ENCODE peak calls at places on chromosomes 13 and 19, in four cellular contexts. One of them, this sample, is unnamed.

GRCh38 chr13:112014857-112015256 is 52.1 kb upstream of the SOX1 start:
- DNase-seq in BJ: no peak
- DNase-seq in HEK293T: no peak
- DNase-seq in left ventricle myocardium superior: no peak
- DNase-seq in this sample: no peak

GRCh38 chr13:30739646-30740642 is 4.6 kb downstream of the ALOX5AP start:
- DNase-seq in BJ: no peak
- DNase-seq in HEK293T: no peak
- DNase-seq in left ventricle myocardium superior: no peak
- DNase-seq in this sample: no peak

GRCh38 chr19:46616631-46617322 is 8.1 kb downstream of the PTGIR start:
- DNase-seq in BJ: no peak
- DNase-seq in HEK293T: peak
- DNase-seq in left ventricle myocardium superior: peak
- DNase-seq in this sample: peak

GRCh38 chr13:97810152-97810551 is 143.3 kb upstream of the IPO5 start:
- DNase-seq in BJ: no peak
- DNase-seq in HEK293T: no peak
- DNase-seq in left ventricle myocardium superior: no peak
- DNase-seq in this sample: no peak

GRCh38 chr13:48249018-48249417 is 16.0 kb downstream of the ITM2B start:
- DNase-seq in BJ: no peak
- DNase-seq in HEK293T: no peak
- DNase-seq in left ventricle myocardium superior: no peak
- DNase-seq in this sample: no peak

GRCh38 chr19:11138659-11139526 is 16.7 kb downstream of the SPC24 start:
- DNase-seq in BJ: peak
- DNase-seq in HEK293T: no peak
- DNase-seq in left ventricle myocardium superior: peak
- DNase-seq in this sample: no peak

GRCh38 chr19:57870225-57870624 is 18.6 kb downstream of the ZNF814 start:
- DNase-seq in BJ: no peak
- DNase-seq in HEK293T: no peak
- DNase-seq in left ventricle myocardium superior: no peak
- DNase-seq in this sample: no peak

GRCh38 chr19:55578031-55578760 is 2.5 kb downstream of the ZNF579 start:
- DNase-seq in BJ: no peak
- DNase-seq in HEK293T: no peak
- DNase-seq in left ventricle myocardium superior: no peak
- DNase-seq in this sample: no peak

GRCh38 chr19:28497887-28498286 is 715.1 kb downstream of the UQCRFS1 start:
- DNase-seq in BJ: no peak
- DNase-seq in HEK293T: no peak
- DNase-seq in left ventricle myocardium superior: no peak
- DNase-seq in this sample: no peak

GRCh38 chr13:73754727-73755292 is 379.4 kb downstream of the KLF12 start:
- DNase-seq in BJ: no peak
- DNase-seq in HEK293T: peak
- DNase-seq in left ventricle myocardium superior: no peak
- DNase-seq in this sample: no peak

GRCh38 chr19:861756-862528 is 2.5 kb downstream of the CFD start:
- DNase-seq in BJ: no peak
- DNase-seq in HEK293T: peak
- DNase-seq in left ventricle myocardium superior: peak
- DNase-seq in this sample: no peak

GRCh38 chr13:20294497-20294896 is 62.4 kb upstream of the GJB6 start:
- DNase-seq in BJ: no peak
- DNase-seq in HEK293T: no peak
- DNase-seq in left ventricle myocardium superior: no peak
- DNase-seq in this sample: no peak

GRCh38 chr13:47822036-47822435 is 179.0 kb downstream of the SUCLA2 start:
- DNase-seq in BJ: no peak
- DNase-seq in HEK293T: no peak
- DNase-seq in left ventricle myocardium superior: no peak
- DNase-seq in this sample: no peak

GRCh38 chr19:1908364-1908678 is 3.1 kb downstream of the ADAT3 start:
- DNase-seq in BJ: no peak
- DNase-seq in HEK293T: no peak
- DNase-seq in left ventricle myocardium superior: no peak
- DNase-seq in this sample: no peak

GRCh38 chr13:35475131-35475959 is 1.1 kb downstream of the MAB21L1 start:
- DNase-seq in BJ: no peak
- DNase-seq in HEK293T: peak
- DNase-seq in left ventricle myocardium superior: peak
- DNase-seq in this sample: no peak

GRCh38 chr13:71306821-71307220 is 560.2 kb downstream of the DACH1 start:
- DNase-seq in BJ: no peak
- DNase-seq in HEK293T: no peak
- DNase-seq in left ventricle myocardium superior: no peak
- DNase-seq in this sample: no peak

GRCh38 chr13:35987572-35988513 is 143.3 kb downstream of the DCLK1 start:
- DNase-seq in BJ: no peak
- DNase-seq in HEK293T: no peak
- DNase-seq in left ventricle myocardium superior: no peak
- DNase-seq in this sample: no peak

GRCh38 chr13:33004454-33004853 is 11.8 kb upstream of the KL start:
- DNase-seq in BJ: no peak
- DNase-seq in HEK293T: no peak
- DNase-seq in left ventricle myocardium superior: peak
- DNase-seq in this sample: no peak

GRCh38 chr19:18364826-18365528 is 21.0 kb upstream of the GDF15 start:
- DNase-seq in BJ: peak
- DNase-seq in HEK293T: peak
- DNase-seq in left ventricle myocardium superior: peak
- DNase-seq in this sample: no peak

GRCh38 chr13:100630564-100630963 is 42.0 kb upstream of the GGACT start:
- DNase-seq in BJ: no peak
- DNase-seq in HEK293T: no peak
- DNase-seq in left ventricle myocardium superior: no peak
- DNase-seq in this sample: no peak

GRCh38 chr13:75481176-75482069 is 546 bp downstream of the TBC1D4 start:
- DNase-seq in BJ: no peak
- DNase-seq in HEK293T: peak
- DNase-seq in left ventricle myocardium superior: peak
- DNase-seq in this sample: no peak

GRCh38 chr13:102017248-102017647 is 384.6 kb downstream of the FGF14 start:
- DNase-seq in BJ: no peak
- DNase-seq in HEK293T: no peak
- DNase-seq in left ventricle myocardium superior: no peak
- DNase-seq in this sample: no peak

GRCh38 chr19:54478677-54479266 is 5.7 kb upstream of the CDC42EP5 start:
- DNase-seq in BJ: no peak
- DNase-seq in HEK293T: peak
- DNase-seq in left ventricle myocardium superior: no peak
- DNase-seq in this sample: no peak

GRCh38 chr13:42548731-42549554 is 25.0 kb upstream of the TNFSF11 start:
- DNase-seq in BJ: no peak
- DNase-seq in HEK293T: no peak
- DNase-seq in left ventricle myocardium superior: no peak
- DNase-seq in this sample: no peak

GRCh38 chr19:35733180-35734125 is 8.8 kb downstream of the IGFLR1 start:
- DNase-seq in BJ: no peak
- DNase-seq in HEK293T: no peak
- DNase-seq in left ventricle myocardium superior: no peak
- DNase-seq in this sample: no peak

GRCh38 chr19:56273563-56274117 is 1.1 kb downstream of the EDDM13 start:
- DNase-seq in BJ: no peak
- DNase-seq in HEK293T: no peak
- DNase-seq in left ventricle myocardium superior: no peak
- DNase-seq in this sample: no peak

GRCh38 chr19:13187419-13187818 is 37.2 kb downstream of the IER2 start:
- DNase-seq in BJ: no peak
- DNase-seq in HEK293T: no peak
- DNase-seq in left ventricle myocardium superior: no peak
- DNase-seq in this sample: no peak

GRCh38 chr13:82412749-82413148 is 1469.5 kb downstream of the SLITRK1 start:
- DNase-seq in BJ: no peak
- DNase-seq in HEK293T: no peak
- DNase-seq in left ventricle myocardium superior: no peak
- DNase-seq in this sample: no peak

GRCh38 chr19:17487240-17488121 is 17.2 kb downstream of the SLC27A1 start:
- DNase-seq in BJ: no peak
- DNase-seq in HEK293T: no peak
- DNase-seq in left ventricle myocardium superior: no peak
- DNase-seq in this sample: no peak

GRCh38 chr13:65921933-65922332 is 1308.2 kb downstream of the PCDH9 start:
- DNase-seq in BJ: no peak
- DNase-seq in HEK293T: no peak
- DNase-seq in left ventricle myocardium superior: no peak
- DNase-seq in this sample: no peak

GRCh38 chr13:113652404-113653263 is 5.4 kb downstream of the ATP4B start:
- DNase-seq in BJ: no peak
- DNase-seq in HEK293T: no peak
- DNase-seq in left ventricle myocardium superior: peak
- DNase-seq in this sample: no peak

GRCh38 chr13:51342706-51343105 is 3.2 kb downstream of the SERPINE3 start:
- DNase-seq in BJ: no peak
- DNase-seq in HEK293T: no peak
- DNase-seq in left ventricle myocardium superior: no peak
- DNase-seq in this sample: no peak

GRCh38 chr19:52691215-52691610 is 43.6 kb downstream of the ZNF611 start:
- DNase-seq in BJ: no peak
- DNase-seq in HEK293T: no peak
- DNase-seq in left ventricle myocardium superior: no peak
- DNase-seq in this sample: no peak

GRCh38 chr13:39129253-39129652 is 91.0 kb downstream of the NHLRC3 start:
- DNase-seq in BJ: no peak
- DNase-seq in HEK293T: no peak
- DNase-seq in left ventricle myocardium superior: no peak
- DNase-seq in this sample: no peak

GRCh38 chr19:35495107-35496064 is 5.1 kb upstream of the KRTDAP start:
- DNase-seq in BJ: no peak
- DNase-seq in HEK293T: peak
- DNase-seq in left ventricle myocardium superior: peak
- DNase-seq in this sample: peak

This sample was measured in D721Med.